ENCODE peak calls at places on chromosomes 3 and 15, in ten cellular contexts. S is psoas muscle; K is OCI-LY7; Q is lower lobe of right lung; V is neural progenitor cell; A is CD8-positive, alpha-beta T cell; P is fibroblast of lung; E is heart left ventricle; C is mammary epithelial cell; H is A549. Y is an unnamed sample. For H3K4me1, the result is how much of the 10 kb centered on the place peaks cover.

GRCh38 chr3:11327619-11328018 is 55.4 kb downstream of the ATG7 start:
- DNase-seq in A (no peak), S (no peak), K (no peak), E (no peak), P (no peak), Q (no peak), H (no peak), C (no peak), V (no peak), Y (no peak)

GRCh38 chr3:141337523-141337854 is 30.8 kb upstream of the ZBTB38 start:
- DNase-seq in P (no peak), C (no peak), H (no peak), S (no peak), E (no peak), V (no peak), K (no peak), A (no peak), Q (no peak), Y (no peak)

GRCh38 chr3:156725706-156726105 is 51.3 kb downstream of the TIPARP start:
- DNase-seq in V (no peak), H (no peak), C (peak), P (no peak), A (no peak), E (no peak), S (no peak), Q (no peak), K (no peak), Y (no peak)

GRCh38 chr3:173789530-173789929 is 392.0 kb downstream of the NLGN1 start:
- DNase-seq in S (no peak), E (no peak), P (peak), V (no peak), H (no peak), K (no peak), Q (no peak), A (no peak), C (peak), Y (no peak)

GRCh38 chr3:50296721-50297383 is 2.4 kb downstream of the HYAL3 start:
- DNase-seq in E (no peak), S (no peak), V (peak), P (no peak), K (no peak), Q (no peak), A (no peak), C (no peak), H (no peak), Y (no peak)

GRCh38 chr15:34266751-34267150 is 41.9 kb downstream of the EMC4 start:
- DNase-seq in C (no peak), S (no peak), A (no peak), Q (no peak), K (no peak), H (no peak), E (no peak), V (no peak), P (no peak), Y (no peak)

GRCh38 chr15:63763476-63764123 is 70.1 kb downstream of the HERC1 start:
- DNase-seq in V (no peak), K (no peak), C (peak), S (no peak), A (no peak), P (peak), H (no peak), E (no peak), Q (no peak), Y (peak)

GRCh38 chr3:43361077-43361476 is 74.7 kb downstream of the SNRK start:
- DNase-seq in H (no peak), V (no peak), C (no peak), Q (no peak), S (no peak), P (no peak), E (no peak), A (no peak), K (no peak), Y (no peak)

GRCh38 chr3:139764936-139765335 is 87.2 kb upstream of the NMNAT3 start:
- DNase-seq in H (no peak), C (peak), Q (no peak), V (no peak), E (no peak), P (peak), K (no peak), A (no peak), S (no peak), Y (no peak)

GRCh38 chr15:96306321-96306720 is 24.2 kb upstream of the NR2F2 start:
- DNase-seq in P (no peak), A (no peak), H (no peak), E (no peak), V (no peak), Q (no peak), S (no peak), K (no peak), C (no peak), Y (no peak)

GRCh38 chr15:52566889-52567288 is 1.9 kb downstream of the ARPP19 start:
- DNase-seq in V (no peak), P (no peak), S (no peak), H (no peak), E (no peak), A (no peak), C (no peak), K (peak), Q (no peak), Y (no peak)

GRCh38 chr3:177514341-177515193 is 317.3 kb upstream of the TBL1XR1 start:
- DNase-seq in P (no peak), Q (no peak), S (no peak), H (no peak), V (no peak), C (no peak), A (no peak), E (no peak), K (no peak), Y (no peak)

GRCh38 chr3:124664804-124665203 is 65.4 kb upstream of the UMPS start:
- DNase-seq in A (no peak), V (no peak), E (no peak), H (no peak), C (no peak), P (no peak), S (no peak), Q (no peak), K (no peak), Y (no peak)

GRCh38 chr3:134274571-134274970 is 23.9 kb upstream of the RYK start:
- DNase-seq in S (no peak), A (no peak), V (no peak), K (no peak), Q (no peak), H (no peak), E (no peak), P (no peak), C (no peak), Y (no peak)

GRCh38 chr15:60656491-60657284 is 177.7 kb upstream of the ICE2 start:
- DNase-seq in E (no peak), P (peak), H (no peak), K (no peak), C (peak), S (no peak), Q (no peak), A (no peak), V (no peak), Y (no peak)

GRCh38 chr3:141114816-141115458 is 63.8 kb downstream of the SPSB4 start:
- DNase-seq in C (no peak), E (no peak), P (no peak), H (peak), K (peak), S (no peak), Q (no peak), A (no peak), V (peak), Y (no peak)

GRCh38 chr3:30583973-30584372 is 22.4 kb upstream of the TGFBR2 start:
- DNase-seq in A (no peak), V (no peak), E (no peak), H (no peak), P (no peak), Q (no peak), K (no peak), C (no peak), S (no peak), Y (no peak)

GRCh38 chr3:64422192-64422591 is 196.9 kb upstream of the PRICKLE2 start:
- DNase-seq in P (no peak), V (no peak), Q (no peak), C (no peak), H (no peak), K (no peak), E (no peak), S (no peak), A (no peak), Y (no peak)

GRCh38 chr15:91336691-91337090 is 236.6 kb downstream of the SV2B start:
- DNase-seq in E (no peak), V (no peak), C (no peak), H (no peak), P (no peak), Q (no peak), A (no peak), K (no peak), S (no peak), Y (no peak)

GRCh38 chr3:33125840-33126239 is 12.0 kb downstream of the CRTAP start:
- DNase-seq in Q (no peak), P (no peak), H (no peak), K (no peak), S (no peak), E (no peak), A (no peak), C (no peak), V (no peak), Y (no peak)

GRCh38 chr15:60408438-60409105 is 10.8 kb upstream of the ANXA2 start:
- DNase-seq in S (no peak), K (peak), Q (no peak), H (peak), C (peak), P (peak), A (no peak), V (no peak), E (no peak), Y (peak)

GRCh38 chr3:187767266-187768032 is 22.2 kb upstream of the BCL6 start:
- DNase-seq in P (peak), S (no peak), A (no peak), K (no peak), Q (no peak), E (no peak), C (peak), V (no peak), H (no peak), Y (peak)

GRCh38 chr3:53696401-53697172 is 149.6 kb downstream of the CHDH start:
- DNase-seq in S (no peak), E (no peak), V (no peak), C (no peak), H (no peak), P (no peak), A (no peak), Q (peak), K (no peak), Y (no peak)

GRCh38 chr3:100319951-100320350 is 14.6 kb upstream of the NIT2 start:
- DNase-seq in C (no peak), S (no peak), Q (no peak), V (no peak), E (no peak), H (no peak), A (no peak), P (no peak), K (no peak), Y (no peak)

GRCh38 chr15:24761704-24762302 is 86.2 kb downstream of the NPAP1 start:
- DNase-seq in P (peak), K (no peak), E (no peak), S (no peak), V (no peak), C (no peak), Q (no peak), A (no peak), H (no peak), Y (no peak)

GRCh38 chr3:194423317-194423716 is 24.3 kb upstream of the GP5 start:
- DNase-seq in P (no peak), A (no peak), Q (no peak), H (no peak), V (no peak), K (no peak), E (no peak), C (no peak), S (no peak), Y (no peak)
- TF ChIP-seq CTCF in P (no peak), A (no peak), Q (no peak), H (no peak), V (no peak), K (no peak), E (no peak), C (no peak), S (no peak), Y (no peak)

DNA sequence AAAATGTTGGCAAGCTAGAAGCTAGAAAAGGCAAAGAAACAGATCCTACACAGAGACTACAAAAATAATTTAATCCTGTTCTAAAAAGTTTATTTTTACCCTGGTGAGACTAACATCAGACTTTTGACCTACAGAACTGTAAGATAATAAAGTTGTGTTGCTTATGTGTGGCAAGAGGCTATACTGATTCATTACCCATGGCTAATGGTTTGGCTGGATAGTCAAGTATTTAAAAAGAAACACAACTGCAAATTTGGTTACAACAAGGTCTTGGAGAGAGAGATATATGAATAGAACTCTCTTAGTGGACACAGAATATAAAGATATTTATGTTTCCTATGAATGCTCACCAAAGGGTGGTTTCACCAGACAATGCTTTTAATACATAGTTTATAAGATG is 364.2 kb upstream of the PLSCR5 start:
- DNase-seq in K (no peak), E (no peak), C (no peak), P (peak), H (no peak), S (no peak), Q (no peak), V (no peak), A (no peak), Y (no peak)
- H3K4me1 ChIP-seq in K (under half), E (under half), C (under half), P (under half), H (under half), S (under half), Q (under half), V (under half), A (under half), Y (under half)

DNA sequence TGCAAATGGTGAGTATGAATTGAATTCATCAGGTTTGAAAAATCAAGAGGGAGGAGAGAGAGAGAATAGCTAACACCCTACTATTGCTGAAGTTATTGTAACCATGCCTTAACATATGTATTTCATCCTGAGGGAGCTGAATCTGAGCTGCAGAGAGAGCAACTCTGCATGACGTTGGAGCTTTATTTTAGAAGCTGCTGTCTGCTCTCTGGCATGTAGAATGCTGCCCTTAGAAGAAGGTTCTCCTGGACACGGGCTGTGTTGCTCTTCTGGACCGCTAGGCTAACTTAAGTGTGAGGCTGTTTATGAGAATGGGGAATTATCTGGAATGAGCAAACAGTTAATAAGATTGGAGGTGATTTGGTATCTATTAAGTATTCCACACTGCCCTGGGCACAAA is 814.6 kb downstream of the AGBL1 start:
- DNase-seq in A (no peak), H (no peak), P (no peak), V (no peak), C (no peak), Q (no peak), E (no peak), K (no peak), S (no peak), Y (no peak)
- H3K4me3 ChIP-seq in A (no peak), H (no peak), P (no peak), V (no peak), C (no peak), Q (no peak), E (no peak), K (no peak), S (no peak), Y (no peak)

GRCh38 chr15:40593130-40593529 is 919 bp upstream of the KNL1 start:
- DNase-seq in H (no peak), K (no peak), C (no peak), E (no peak), S (no peak), V (no peak), A (no peak), Q (no peak), P (no peak), Y (no peak)

GRCh38 chr15:40595773-40596172 is 1.7 kb downstream of the KNL1 start:
- DNase-seq in E (no peak), A (no peak), H (no peak), Q (no peak), K (no peak), S (no peak), C (peak), P (no peak), V (no peak), Y (no peak)

GRCh38 chr15:40595219-40595618 is 1.2 kb downstream of the KNL1 start:
- DNase-seq in H (no peak), K (no peak), Q (no peak), P (no peak), E (no peak), V (no peak), C (peak), S (no peak), A (no peak), Y (no peak)

GRCh38 chr15:40593588-40594428 is at the start of gene KNL1:
- DNase-seq in A (peak), K (peak), H (peak), V (peak), Q (peak), P (peak), E (peak), S (peak), C (peak), Y (peak)

GRCh38 chr15:40594429-40594836 is 384 bp downstream of the KNL1 start:
- DNase-seq in P (peak), V (peak), K (peak), Q (peak), S (peak), E (peak), A (no peak), C (peak), H (peak), Y (no peak)
- TF ChIP-seq CTCF in P (peak), V (no peak), K (no peak), Q (no peak), S (no peak), E (no peak), A (peak), C (peak), H (no peak), Y (peak)

GRCh38 chr3:57985977-57986246 is 22.3 kb upstream of the FLNB start:
- DNase-seq in V (no peak), H (no peak), C (no peak), Q (no peak), A (no peak), S (no peak), K (no peak), E (no peak), P (no peak), Y (no peak)
- H3K4me1 ChIP-seq in V (under half), H (half or more), C (under half), Q (under half), A (under half), S (under half), K (under half), E (under half), P (under half), Y (half or more)

GRCh38 chr15:86278586-86278985 is 198.9 kb downstream of the AGBL1 start:
- DNase-seq in H (no peak), Q (no peak), A (no peak), K (no peak), S (no peak), E (no peak), C (no peak), V (no peak), P (no peak), Y (no peak)
- H3K4me3 ChIP-seq in H (no peak), Q (no peak), A (no peak), K (no peak), S (no peak), E (no peak), C (no peak), V (no peak), P (no peak), Y (no peak)

GRCh38 chr3:128845119-128845518 is 34.3 kb upstream of the ACAD9 start:
- DNase-seq in Q (no peak), H (no peak), A (no peak), C (no peak), K (peak), E (no peak), V (peak), S (no peak), P (no peak), Y (no peak)
- TF ChIP-seq CTCF in Q (no peak), H (no peak), A (no peak), C (peak), K (peak), E (no peak), V (peak), S (no peak), P (peak), Y (no peak)

GRCh38 chr15:99437315-99438221 is 128.2 kb upstream of the MEF2A start:
- DNase-seq in E (no peak), P (no peak), V (no peak), H (no peak), S (peak), C (no peak), K (no peak), A (no peak), Q (no peak), Y (no peak)

GRCh38 chr15:99434506-99435137 is 131.2 kb upstream of the MEF2A start:
- DNase-seq in K (no peak), H (no peak), P (no peak), C (no peak), Q (no peak), S (peak), A (no peak), E (no peak), V (no peak), Y (no peak)

GRCh38 chr15:99436472-99437314 is 129.1 kb upstream of the MEF2A start:
- DNase-seq in K (no peak), H (no peak), A (no peak), Q (no peak), S (peak), C (no peak), P (no peak), E (no peak), V (no peak), Y (no peak)

GRCh38 chr15:99435138-99435695 is 130.6 kb upstream of the MEF2A start:
- DNase-seq in A (no peak), C (peak), E (no peak), V (no peak), H (no peak), K (peak), P (no peak), Q (no peak), S (peak), Y (no peak)

DNA sequence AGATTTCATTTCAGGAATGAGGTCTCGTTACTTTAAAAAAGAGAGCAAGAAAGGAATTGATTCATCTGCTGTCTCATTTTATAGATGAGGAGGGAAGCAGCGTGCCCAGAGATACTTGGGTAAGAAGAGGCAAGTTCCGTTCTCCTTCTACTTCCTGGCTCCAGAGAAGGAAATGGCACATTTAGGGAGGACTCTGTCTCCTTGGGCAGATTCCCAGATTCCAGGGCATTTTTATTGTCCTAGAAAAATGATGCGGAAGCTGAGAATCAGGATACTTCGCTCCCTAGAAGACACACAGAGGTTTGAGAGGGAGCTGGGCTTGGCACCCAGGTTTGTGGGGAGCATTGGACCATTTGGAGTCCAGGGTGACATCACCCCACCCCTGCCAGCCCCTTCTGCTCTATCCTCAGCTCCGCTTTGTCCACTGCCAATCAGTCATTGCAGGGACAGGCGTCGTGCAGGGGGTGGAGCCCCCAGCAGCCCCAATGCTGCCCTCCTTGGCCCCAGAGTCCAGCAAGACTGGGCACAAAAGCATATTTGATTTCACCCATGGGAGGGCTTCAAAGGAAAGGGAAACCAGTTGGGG is 129.9 kb upstream of the MEF2A start:
- DNase-seq in K (no peak), Q (no peak), S (peak), A (no peak), H (no peak), C (no peak), P (no peak), V (no peak), E (no peak), Y (no peak)
- H3K4me1 ChIP-seq in K (under half), Q (half or more), S (under half), A (half or more), H (under half), C (under half), P (under half), V (under half), E (under half), Y (under half)

GRCh38 chr15:80250614-80251504 is 1.2 kb downstream of the CTXND1 start:
- DNase-seq in S (no peak), K (no peak), C (no peak), V (peak), E (no peak), Q (no peak), A (no peak), H (no peak), P (no peak), Y (no peak)

GRCh38 chr15:80247320-80247719 is 4.7 kb downstream of the CTXND1 start:
- DNase-seq in Q (no peak), C (no peak), K (no peak), P (no peak), E (no peak), A (no peak), S (no peak), H (no peak), V (no peak), Y (no peak)

GRCh38 chr15:80249973-80250372 is 2.0 kb downstream of the CTXND1 start:
- DNase-seq in C (no peak), S (no peak), Q (no peak), V (no peak), H (no peak), E (no peak), A (no peak), K (no peak), P (no peak), Y (no peak)

GRCh38 chr15:80251505-80252280 is at the start of gene CTXND1:
- DNase-seq in E (no peak), C (no peak), A (no peak), Q (no peak), K (no peak), H (no peak), V (peak), S (no peak), P (no peak), Y (no peak)

DNA sequence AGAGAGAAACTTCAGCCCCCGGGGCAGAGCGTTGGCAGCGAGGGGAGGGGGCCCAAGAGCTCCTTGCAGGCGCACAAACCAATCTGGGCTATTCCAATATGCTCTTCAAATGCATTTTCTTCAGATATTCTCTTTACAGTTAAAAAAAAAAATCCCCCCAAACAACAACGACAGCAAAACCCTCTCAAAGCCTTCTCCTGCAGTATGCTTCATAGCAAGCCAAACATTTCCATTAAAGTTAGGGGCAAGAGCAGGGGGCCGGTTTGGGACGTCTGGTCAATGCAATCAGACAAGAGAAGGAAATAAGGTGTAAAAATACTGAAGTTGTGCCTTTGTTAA is 237 bp upstream of the CTXND1 start:
- DNase-seq in C (no peak), E (no peak), A (no peak), S (no peak), V (no peak), Q (no peak), H (no peak), K (no peak), P (no peak), Y (no peak)
- H3K4me3 ChIP-seq in C (peak), E (peak), A (no peak), S (peak), V (peak), Q (peak), H (peak), K (no peak), P (no peak), Y (no peak)

Y was measured in keratinocyte.